ENCODE peak calls at places on chromosome 4, in five cellular contexts. H is stromal cell of bone marrow, V is amygdala, G is progenitor cell of endocrine pancreas, T is lung microvascular endothelial cell. Z is an unnamed sample.

GRCh38 chr4:39526810-39527295 is 386 bp downstream of the UGDH start:
- DNase-seq in H (no peak), V (no peak), G (no peak), T (no peak), Z (no peak)

GRCh38 chr4:178664636-178665035 is 1222.4 kb upstream of the AGA start:
- DNase-seq in H (no peak), V (no peak), G (no peak), T (no peak), Z (no peak)

GRCh38 chr4:4299006-4299405 is 9.0 kb downstream of the ZBTB49 start:
- DNase-seq in H (no peak), V (no peak), G (no peak), T (no peak), Z (no peak)

GRCh38 chr4:87353592-87353991 is 30.9 kb upstream of the HSD17B13 start:
- DNase-seq in H (peak; percentile 44), V (no peak), G (no peak), T (peak; percentile 79), Z (no peak)

GRCh38 chr4:4296283-4296846 is 6.3 kb downstream of the ZBTB49 start:
- DNase-seq in H (no peak), V (no peak), G (no peak), T (no peak), Z (no peak)

GRCh38 chr4:155757745-155758265 is 1.0 kb upstream of the GUCY1B1 start:
- DNase-seq in H (no peak), V (no peak), G (no peak), T (no peak), Z (no peak)

GRCh38 chr4:44722001-44722400 is 4.4 kb downstream of the GNPDA2 start:
- DNase-seq in H (no peak), V (no peak), G (no peak), T (no peak), Z (no peak)

GRCh38 chr4:25817059-25817681 is 45.6 kb downstream of the SEL1L3 start:
- DNase-seq in H (no peak), V (no peak), G (no peak), T (no peak), Z (no peak)

GRCh38 chr4:52408471-52408870 is 250.6 kb downstream of the USP46 start:
- DNase-seq in H (no peak), V (no peak), G (no peak), T (peak; percentile 83), Z (no peak)

GRCh38 chr4:71293705-71294104 is 45.1 kb upstream of the SLC4A4 start:
- DNase-seq in H (peak; percentile 71), V (no peak), G (no peak), T (no peak), Z (no peak)

GRCh38 chr4:93718233-93718632 is 110.3 kb upstream of the ATOH1 start:
- DNase-seq in H (no peak), V (no peak), G (no peak), T (no peak), Z (no peak)